ENCODE peak calls at places on chromosomes 5 and 9, in six cellular contexts. S, F, E, N, M and Y are unnamed samples.

GRCh38 chr9:136644343-136644592 is 18.4 kb upstream of the EGFL7 start:
- DNase-seq in S (no peak), F (no peak), E (no peak), N (peak), M (no peak), Y (no peak)

GRCh38 chr5:133773247-133774202 is 161.2 kb upstream of the FSTL4 start:
- DNase-seq in S (peak), F (no peak), E (no peak), N (no peak), M (no peak), Y (peak)

GRCh38 chr5:113075019-113075418 is 98.4 kb downstream of the DCP2 start:
- DNase-seq in S (no peak), F (no peak), E (no peak), N (no peak), M (no peak), Y (peak)

GRCh38 chr9:98908897-98909634 is 34.6 kb upstream of the COL15A1 start:
- DNase-seq in S (no peak), F (no peak), E (no peak), N (peak), M (no peak), Y (no peak)

GRCh38 chr5:141001466-141001853 is 35.2 kb downstream of the PCDHAC2 start:
- DNase-seq in S (peak), F (no peak), E (no peak), N (no peak), M (peak), Y (peak)

GRCh38 chr5:109533847-109534272 is 124.1 kb upstream of the PJA2 start:
- DNase-seq in S (peak), F (no peak), E (no peak), N (no peak), M (peak), Y (no peak)

GRCh38 chr5:43602456-43602817 is 543 bp upstream of the NNT start:
- DNase-seq in S (peak), F (peak), E (no peak), N (peak), M (peak), Y (peak)

GRCh38 chr5:153425914-153426313 is 64.6 kb upstream of the GRIA1 start:
- DNase-seq in S (peak), F (no peak), E (no peak), N (no peak), M (no peak), Y (peak)

GRCh38 chr9:82424599-82424998 is 436.0 kb downstream of the SPATA31D1 start:
- DNase-seq in S (no peak), F (no peak), E (no peak), N (no peak), M (no peak), Y (no peak)
- H2BK120ac ChIP-seq in S (no peak), F (no peak), E (no peak), N (no peak), M (no peak), Y (no peak)

GRCh38 chr9:88783613-88784230 is 207.5 kb upstream of the S1PR3 start:
- DNase-seq in S (no peak), F (no peak), E (no peak), N (no peak), M (no peak), Y (no peak)

GRCh38 chr9:88782931-88783451 is 208.3 kb upstream of the S1PR3 start:
- DNase-seq in S (no peak), F (peak), E (no peak), N (peak), M (no peak), Y (no peak)

GRCh38 chr9:88784960-88785359 is 206.3 kb upstream of the S1PR3 start:
- DNase-seq in S (no peak), F (no peak), E (no peak), N (no peak), M (no peak), Y (no peak)

GRCh38 chr9:88777498-88778312 is 213.6 kb upstream of the S1PR3 start:
- DNase-seq in S (no peak), F (no peak), E (no peak), N (peak), M (peak), Y (no peak)

DNA sequence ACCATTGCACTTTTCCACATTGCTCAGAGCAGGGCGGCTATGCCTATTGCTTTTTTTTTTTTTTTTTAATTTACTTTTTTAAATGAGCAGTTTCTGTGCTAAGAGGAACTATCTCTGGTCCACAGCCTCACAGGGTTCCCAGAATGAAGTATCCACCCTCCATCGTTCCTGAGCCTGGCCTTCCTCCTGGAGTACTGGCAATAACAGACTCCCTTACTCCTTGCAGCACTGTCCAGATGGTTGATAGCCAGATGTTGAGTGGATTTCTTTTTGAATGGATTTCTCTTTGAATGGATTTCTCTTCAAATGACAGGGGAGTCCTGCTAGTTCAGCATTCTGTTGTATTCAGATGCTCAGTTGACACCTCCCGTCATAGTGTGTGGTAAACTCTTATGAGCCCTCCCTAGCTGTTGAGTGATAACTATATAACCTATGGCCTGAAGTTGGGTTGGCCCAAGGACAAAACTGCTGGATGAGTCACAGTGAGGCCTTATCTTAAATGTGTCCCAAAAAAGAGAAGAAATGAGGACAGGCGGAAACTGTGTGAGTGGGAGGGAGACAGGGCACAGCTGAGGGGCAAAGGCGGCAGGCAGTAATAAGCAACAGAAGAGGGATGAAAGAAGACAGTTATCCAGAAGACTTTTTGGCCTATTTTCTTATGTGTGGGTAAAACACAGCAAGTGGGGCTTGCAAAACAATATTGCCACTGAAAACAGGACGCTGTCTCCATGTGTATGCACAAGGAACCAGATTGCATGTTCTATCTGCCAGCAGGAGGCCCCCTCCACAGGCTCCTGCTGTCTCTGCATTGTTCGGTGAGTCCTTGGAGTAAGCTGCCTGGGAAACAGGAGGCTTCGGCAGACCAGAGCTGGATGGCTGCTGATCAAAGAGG is 209.5 kb upstream of the S1PR3 start:
- DNase-seq in S (peak), F (no peak), E (peak), N (peak), M (peak), Y (peak)
- H2BK120ac ChIP-seq in S (no peak), F (no peak), E (no peak), N (peak), M (peak), Y (no peak)

GRCh38 chr9:125896964-125897363 is 149.8 kb downstream of the PBX3 start:
- DNase-seq in S (no peak), F (no peak), E (no peak), N (no peak), M (no peak), Y (no peak)
- H2BK120ac ChIP-seq in S (no peak), F (no peak), E (no peak), N (no peak), M (no peak), Y (no peak)

DNA sequence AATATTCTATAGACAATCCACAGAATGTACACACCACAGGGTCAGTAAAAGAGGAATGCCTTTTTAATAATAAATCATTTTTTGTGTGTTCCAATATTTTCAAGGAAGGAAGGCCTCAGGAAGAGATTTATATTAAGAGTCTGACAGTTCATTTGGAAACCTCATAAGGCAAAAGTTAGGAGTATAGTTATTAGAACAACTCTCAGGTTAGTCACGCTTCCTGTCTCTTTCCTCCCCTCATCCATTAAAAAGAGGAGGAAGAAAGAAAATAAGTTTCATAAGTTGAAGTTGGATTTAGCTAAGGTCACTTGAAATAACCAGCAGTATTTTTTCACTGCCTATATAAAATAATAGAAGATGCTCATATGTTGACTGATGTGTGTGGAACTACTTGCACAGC is 863.2 kb downstream of the PTPRD start:
- DNase-seq in S (no peak), F (no peak), E (no peak), N (no peak), M (no peak), Y (no peak)
- H2BK120ac ChIP-seq in S (no peak), F (no peak), E (no peak), N (no peak), M (no peak), Y (no peak)

GRCh38 chr9:133029994-133030316 is 842 bp upstream of the GTF3C5 start:
- DNase-seq in S (no peak), F (no peak), E (no peak), N (no peak), M (no peak), Y (no peak)

GRCh38 chr9:133032171-133032570 is 1.4 kb downstream of the GTF3C5 start:
- DNase-seq in S (no peak), F (no peak), E (no peak), N (no peak), M (no peak), Y (no peak)

GRCh38 chr9:133031496-133031911 is 707 bp downstream of the GTF3C5 start:
- DNase-seq in S (peak), F (no peak), E (no peak), N (no peak), M (no peak), Y (no peak)

GRCh38 chr9:133030317-133031129 is at the start of gene GTF3C5:
- DNase-seq in S (peak), F (peak), E (peak), N (peak), M (peak), Y (peak)

GRCh38 chr9:133031130-133031422 is 279 bp downstream of the GTF3C5 start:
- DNase-seq in S (no peak), F (no peak), E (no peak), N (no peak), M (no peak), Y (no peak)
- H2BK120ac ChIP-seq in S (no peak), F (peak), E (no peak), N (peak), M (no peak), Y (no peak)

DNA sequence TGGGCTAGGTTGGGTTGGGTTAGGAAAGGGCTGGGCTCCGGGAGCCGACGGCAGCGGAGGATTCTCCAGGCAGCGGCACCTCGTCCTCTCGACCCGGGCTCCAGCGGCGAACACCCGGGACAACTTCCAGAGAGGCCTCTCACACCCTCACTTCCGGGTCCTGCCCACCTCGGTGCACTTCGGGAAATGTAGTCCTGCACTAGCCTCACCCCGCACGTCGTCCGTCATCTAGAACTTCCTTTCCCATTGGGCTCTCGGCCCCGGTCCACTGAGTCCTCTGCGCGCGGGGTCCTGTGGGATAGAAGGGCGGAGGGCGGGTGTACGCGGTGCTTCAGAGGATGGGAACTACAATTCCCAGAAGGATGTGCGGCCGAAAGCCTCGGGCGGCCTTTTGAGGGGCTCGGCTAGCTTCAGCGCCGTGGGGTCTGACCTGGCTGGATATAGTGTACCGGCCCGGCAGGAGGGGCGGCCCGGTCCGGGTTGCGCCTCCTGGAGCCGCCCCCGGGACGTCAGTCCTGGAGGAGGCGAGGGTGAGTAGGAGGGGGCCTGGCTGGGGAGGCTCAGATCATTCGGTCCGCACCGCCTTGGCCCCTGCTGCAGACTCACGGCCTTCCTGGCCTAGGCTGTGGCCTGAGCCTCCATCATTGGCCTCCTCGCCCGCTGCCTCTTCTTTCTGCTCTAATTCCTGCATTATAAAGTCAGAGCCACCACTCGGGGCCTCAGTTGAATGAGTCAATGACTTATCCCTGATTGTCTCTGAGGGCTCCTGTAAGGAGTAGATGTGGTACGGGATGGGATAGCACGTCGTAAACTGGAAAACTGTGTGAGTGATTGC is at the start of the genes ERP44 and INVS:
- DNase-seq in S (peak), F (peak), E (peak), N (peak), M (peak), Y (peak)
- H2BK120ac ChIP-seq in S (no peak), F (peak), E (no peak), N (peak), M (peak), Y (no peak)

GRCh38 chr9:35073276-35073607 is 817 bp upstream of the VCP start:
- DNase-seq in S (no peak), F (no peak), E (no peak), N (peak), M (no peak), Y (no peak)
- H2BK120ac ChIP-seq in S (no peak), F (no peak), E (no peak), N (peak), M (peak), Y (no peak)